ENCODE peak calls at places on chromosomes 12 and 14, in five cellular contexts. One of them, this sample, is unnamed.

GRCh38 chr12:85805654-85806053 is 30.6 kb downstream of the RASSF9 start:
- DNase-seq in left kidney: no peak
- DNase-seq in KG1: no peak
- DNase-seq in naive thymus-derived CD8-positive, alpha-beta T cell: no peak
- DNase-seq in lower leg skin: no peak
- DNase-seq in this sample: no peak

GRCh38 chr14:55383541-55384140 is 28.0 kb downstream of the ATG14 start:
- DNase-seq in KG1: no peak
- DNase-seq in naive thymus-derived CD8-positive, alpha-beta T cell: no peak
- DNase-seq in left kidney: no peak
- DNase-seq in lower leg skin: no peak
- DNase-seq in this sample: no peak

GRCh38 chr12:57632369-57632897 is 568 bp downstream of the B4GALNT1 start:
- DNase-seq in KG1: no peak
- DNase-seq in lower leg skin: peak
- DNase-seq in left kidney: peak
- DNase-seq in naive thymus-derived CD8-positive, alpha-beta T cell: no peak
- DNase-seq in this sample: peak

GRCh38 chr12:53267309-53268008 is 640 bp upstream of the ESPL1 start:
- DNase-seq in naive thymus-derived CD8-positive, alpha-beta T cell: no peak
- DNase-seq in KG1: no peak
- DNase-seq in lower leg skin: no peak
- DNase-seq in left kidney: no peak
- DNase-seq in this sample: no peak

GRCh38 chr14:32354716-32355115 is 25.6 kb downstream of the AKAP6 start:
- DNase-seq in KG1: no peak
- DNase-seq in naive thymus-derived CD8-positive, alpha-beta T cell: no peak
- DNase-seq in lower leg skin: no peak
- DNase-seq in left kidney: no peak
- DNase-seq in this sample: no peak

GRCh38 chr12:26010293-26010821 is 51.9 kb downstream of the RASSF8 start:
- DNase-seq in left kidney: no peak
- DNase-seq in KG1: no peak
- DNase-seq in naive thymus-derived CD8-positive, alpha-beta T cell: no peak
- DNase-seq in lower leg skin: no peak
- DNase-seq in this sample: no peak

GRCh38 chr12:85856966-85857365 is 17.1 kb upstream of the NTS start:
- DNase-seq in naive thymus-derived CD8-positive, alpha-beta T cell: no peak
- DNase-seq in KG1: no peak
- DNase-seq in lower leg skin: no peak
- DNase-seq in left kidney: no peak
- DNase-seq in this sample: no peak

GRCh38 chr14:89445252-89445973 is 28.4 kb upstream of the FOXN3 start:
- DNase-seq in KG1: no peak
- DNase-seq in left kidney: no peak
- DNase-seq in naive thymus-derived CD8-positive, alpha-beta T cell: no peak
- DNase-seq in lower leg skin: no peak
- DNase-seq in this sample: no peak

GRCh38 chr14:63508033-63508432 is 35.1 kb downstream of the PPP2R5E start:
- DNase-seq in KG1: no peak
- DNase-seq in naive thymus-derived CD8-positive, alpha-beta T cell: peak
- DNase-seq in left kidney: no peak
- DNase-seq in lower leg skin: no peak
- DNase-seq in this sample: no peak

GRCh38 chr12:55718020-55718419 is 2.2 kb upstream of the RDH5 start:
- DNase-seq in naive thymus-derived CD8-positive, alpha-beta T cell: no peak
- DNase-seq in lower leg skin: no peak
- DNase-seq in KG1: no peak
- DNase-seq in left kidney: peak
- DNase-seq in this sample: no peak

GRCh38 chr12:94327819-94328218 is 131.8 kb downstream of the CEP83 start:
- DNase-seq in lower leg skin: no peak
- DNase-seq in KG1: no peak
- DNase-seq in left kidney: no peak
- DNase-seq in naive thymus-derived CD8-positive, alpha-beta T cell: no peak
- DNase-seq in this sample: no peak

GRCh38 chr14:68626386-68626785 is 166.5 kb downstream of the ZFP36L1 start:
- DNase-seq in lower leg skin: peak
- DNase-seq in left kidney: no peak
- DNase-seq in naive thymus-derived CD8-positive, alpha-beta T cell: no peak
- DNase-seq in KG1: no peak
- DNase-seq in this sample: peak

GRCh38 chr14:29215853-29216252 is 449.3 kb downstream of the FOXG1 start:
- DNase-seq in KG1: no peak
- DNase-seq in lower leg skin: no peak
- DNase-seq in naive thymus-derived CD8-positive, alpha-beta T cell: no peak
- DNase-seq in left kidney: no peak
- DNase-seq in this sample: no peak

GRCh38 chr12:14365294-14366210 is at the start of gene ATF7IP:
- DNase-seq in KG1: peak
- DNase-seq in left kidney: peak
- DNase-seq in lower leg skin: peak
- DNase-seq in naive thymus-derived CD8-positive, alpha-beta T cell: peak
- DNase-seq in this sample: peak

GRCh38 chr14:62736004-62736403 is 309.3 kb downstream of the KCNH5 start:
- DNase-seq in naive thymus-derived CD8-positive, alpha-beta T cell: no peak
- DNase-seq in KG1: no peak
- DNase-seq in left kidney: no peak
- DNase-seq in lower leg skin: no peak
- DNase-seq in this sample: no peak